ENCODE peak calls at places on chromosomes 7 and 10, in eight cellular contexts. G, J, N, B, S, F, Q and H are unnamed samples. For H3K36me3, the result is how much of the 10 kb centered on the place peaks cover.

GRCh38 chr10:4127518-4128315 is 342.7 kb upstream of the KLF6 start:
- DNase-seq in S (no peak), B (no peak), G (peak), F (no peak), J (peak), Q (no peak), N (no peak), H (no peak)

GRCh38 chr10:25059990-25060389 is 43.6 kb downstream of the THNSL1 start:
- DNase-seq in F (peak), N (no peak), Q (peak), G (no peak), J (no peak), S (peak), B (peak), H (peak)

GRCh38 chr10:11756766-11757315 is 14.7 kb downstream of the ECHDC3 start:
- DNase-seq in S (no peak), B (no peak), J (no peak), Q (no peak), F (no peak), N (no peak), G (no peak), H (no peak)

GRCh38 chr7:137882261-137882668 is 35.5 kb upstream of the DGKI start:
- DNase-seq in B (no peak), G (no peak), F (no peak), N (peak), Q (no peak), S (peak), J (no peak), H (peak)

GRCh38 chr7:26399309-26399610 is 107.6 kb downstream of the SNX10 start:
- DNase-seq in G (no peak), N (no peak), S (peak), F (peak), B (peak), J (no peak), Q (peak), H (no peak)

GRCh38 chr7:157384301-157384700 is 47.5 kb downstream of the DNAJB6 start:
- DNase-seq in Q (no peak), J (no peak), G (no peak), N (no peak), S (peak), F (no peak), B (no peak), H (no peak)

GRCh38 chr7:121001932-121002754 is 13.6 kb downstream of the CPED1 start:
- DNase-seq in F (no peak), J (no peak), S (no peak), B (no peak), Q (no peak), N (no peak), G (no peak), H (no peak)

GRCh38 chr7:157969995-157970394 is 617.6 kb downstream of the PTPRN2 start:
- DNase-seq in J (no peak), G (no peak), N (no peak), F (no peak), Q (no peak), B (no peak), S (no peak), H (no peak)

GRCh38 chr10:132078746-132079345 is 13.1 kb downstream of the JAKMIP3 start:
- DNase-seq in F (no peak), Q (no peak), B (no peak), G (no peak), S (no peak), J (peak), N (no peak), H (no peak)

GRCh38 chr7:32169236-32169635 is 99.0 kb upstream of the PDE1C start:
- DNase-seq in F (no peak), J (no peak), B (no peak), N (no peak), S (peak), G (no peak), Q (no peak), H (no peak)

GRCh38 chr7:111012799-111013675 is 77.9 kb upstream of the LRRN3 start:
- DNase-seq in S (no peak), J (no peak), G (peak), F (no peak), Q (no peak), B (no peak), N (no peak), H (no peak)

GRCh38 chr10:35643151-35643975 is 1.3 kb upstream of the FZD8 start:
- DNase-seq in B (peak), S (peak), N (no peak), Q (peak), G (peak), J (no peak), F (peak), H (no peak)

GRCh38 chr10:33798754-33799153 is 464.3 kb upstream of the NRP1 start:
- DNase-seq in F (no peak), S (peak), B (no peak), G (no peak), Q (no peak), J (no peak), N (no peak), H (no peak)

GRCh38 chr7:70568674-70569334 is 563.1 kb upstream of the GALNT17 start:
- DNase-seq in Q (peak), F (peak), J (no peak), G (no peak), S (peak), N (no peak), B (peak), H (no peak)

GRCh38 chr7:90648107-90648506 is 52.0 kb downstream of the CDK14 start:
- DNase-seq in Q (no peak), N (no peak), B (no peak), J (no peak), S (no peak), G (no peak), F (no peak), H (no peak)

GRCh38 chr7:25069900-25070443 is 55.1 kb downstream of the CYCS start:
- DNase-seq in B (peak), J (peak), Q (peak), F (peak), S (peak), G (peak), N (peak), H (peak)

GRCh38 chr10:4263281-4263921 is 478.4 kb upstream of the KLF6 start:
- DNase-seq in J (no peak), N (no peak), G (no peak), S (no peak), B (no peak), Q (peak), F (no peak), H (no peak)

GRCh38 chr10:21099291-21099800 is 202.2 kb upstream of the NEBL start:
- DNase-seq in S (no peak), J (no peak), G (no peak), B (no peak), F (no peak), N (no peak), Q (no peak), H (no peak)

GRCh38 chr7:137992738-137993394 is 9.0 kb downstream of the CREB3L2 start:
- DNase-seq in F (peak), N (peak), G (no peak), S (peak), B (peak), J (no peak), Q (no peak), H (no peak)

GRCh38 chr10:30366351-30366750 is 17.3 kb upstream of the MTPAP start:
- DNase-seq in S (no peak), F (no peak), N (no peak), Q (no peak), G (no peak), B (no peak), J (no peak), H (no peak)

DNA sequence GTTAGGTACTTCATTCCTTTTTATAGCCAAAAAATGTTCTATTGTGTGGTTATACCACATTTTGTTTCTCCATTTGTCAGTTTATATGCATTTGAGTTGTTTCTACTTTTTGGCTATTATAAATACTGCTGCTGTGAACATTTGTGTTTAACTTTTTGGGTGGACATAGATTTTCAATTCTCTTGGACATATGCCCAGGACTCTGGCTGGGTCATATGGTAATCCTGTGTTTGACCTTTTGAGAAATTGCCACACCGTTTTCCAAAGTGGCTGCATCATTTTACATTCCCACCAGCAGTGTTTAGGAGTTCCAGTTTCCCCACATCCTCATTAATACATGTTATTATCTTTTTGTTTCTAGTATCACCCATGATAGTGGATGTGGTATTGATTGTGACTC is 39.3 kb downstream of the CSGALNACT2 start:
- DNase-seq in F (no peak), N (no peak), J (no peak), Q (no peak), S (no peak), G (no peak), B (no peak), H (no peak)
- H3K36me3 ChIP-seq in F (under half), N (under half), J (under half), Q (under half), S (under half), G (under half), B (half or more), H (under half)

GRCh38 chr7:155308330-155309020 is 10.8 kb downstream of the INSIG1 start:
- DNase-seq in J (no peak), N (no peak), S (no peak), F (no peak), G (no peak), Q (no peak), B (no peak), H (no peak)
- H3K36me3 ChIP-seq in J (half or more), N (under half), S (under half), F (under half), G (under half), Q (under half), B (half or more), H (under half)

DNA sequence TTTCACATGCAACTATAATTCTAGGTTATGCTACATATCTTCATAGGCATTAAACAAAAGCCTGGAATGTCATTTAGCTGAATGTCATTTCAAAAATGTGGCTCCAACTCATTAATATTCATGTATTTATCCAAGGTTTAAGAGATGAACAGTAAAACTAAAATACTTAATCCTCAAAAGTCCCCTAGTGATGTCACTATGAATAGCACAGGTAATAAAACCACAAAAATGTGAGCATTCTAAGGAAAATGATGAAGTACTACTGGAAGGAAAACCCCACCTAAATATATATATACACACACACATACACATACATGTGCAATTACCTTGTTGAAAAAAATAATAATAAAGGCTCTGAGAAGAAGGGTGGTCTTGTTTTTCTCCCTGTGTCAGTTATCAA is 154.4 kb upstream of the ASAH2 start:
- DNase-seq in B (no peak), F (no peak), Q (no peak), G (no peak), S (no peak), J (no peak), N (no peak), H (peak)
- H3K36me3 ChIP-seq in B (under half), F (under half), Q (under half), G (under half), S (under half), J (under half), N (under half), H (under half)

DNA sequence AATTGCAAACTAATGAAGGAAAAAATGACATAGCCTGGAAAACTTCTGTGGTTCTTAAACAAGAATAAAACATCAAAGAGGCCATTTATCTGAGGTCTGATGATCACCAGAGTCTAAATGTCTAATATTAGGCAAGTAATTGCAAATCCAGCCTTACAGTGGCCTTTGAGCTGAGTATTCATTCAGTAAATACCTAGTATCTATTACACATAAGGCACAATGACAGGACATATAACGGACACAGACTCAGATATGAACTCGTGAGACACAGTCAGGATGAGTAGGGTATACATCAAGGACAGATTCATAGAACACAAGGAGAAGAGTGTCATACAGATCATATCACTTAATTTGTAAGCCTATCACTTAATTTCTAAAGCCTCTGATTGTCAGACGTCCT is 16.8 kb downstream of the GPAM start:
- DNase-seq in B (no peak), J (no peak), G (no peak), N (no peak), Q (no peak), F (no peak), S (no peak), H (no peak)
- H3K36me3 ChIP-seq in B (half or more), J (half or more), G (under half), N (under half), Q (under half), F (under half), S (under half), H (under half)

GRCh38 chr7:4755045-4755444 is 20.4 kb upstream of the AP5Z1 start:
- DNase-seq in N (no peak), J (no peak), F (no peak), S (no peak), B (no peak), Q (no peak), G (no peak), H (no peak)

GRCh38 chr7:4749798-4750197 is 25.6 kb upstream of the AP5Z1 start:
- DNase-seq in G (no peak), J (no peak), N (no peak), B (no peak), F (no peak), S (no peak), Q (no peak), H (no peak)

GRCh38 chr7:4754433-4755010 is 20.9 kb upstream of the AP5Z1 start:
- DNase-seq in G (no peak), J (no peak), F (no peak), Q (no peak), N (no peak), S (no peak), B (no peak), H (no peak)

GRCh38 chr7:4751398-4751947 is 23.9 kb upstream of the AP5Z1 start:
- DNase-seq in J (no peak), N (no peak), S (no peak), B (no peak), G (no peak), F (no peak), Q (no peak), H (no peak)

GRCh38 chr7:4753610-4754432 is 21.6 kb upstream of the AP5Z1 start:
- DNase-seq in B (peak), Q (peak), F (peak), G (peak), N (no peak), J (peak), S (peak), H (peak)
- H3K36me3 ChIP-seq in B (under half), Q (under half), F (under half), G (under half), N (under half), J (under half), S (under half), H (under half)